ENCODE peak calls at places on chromosomes 7 and 10, in four cellular contexts. E, M, S and U are unnamed samples.

GRCh38 chr7:114789161-114789560 is 132.7 kb upstream of the MDFIC start:
- DNase-seq in E (no peak), S (no peak), M (no peak), U (no peak)

GRCh38 chr10:12448729-12449391 is 99.5 kb downstream of the CAMK1D start:
- DNase-seq in E (peak), S (peak), M (peak), U (peak)

GRCh38 chr10:106384541-106384940 is 780.0 kb downstream of the SORCS1 start:
- DNase-seq in M (no peak), S (no peak), E (no peak), U (no peak)

GRCh38 chr7:25624837-25625236 is 396.6 kb upstream of the NPVF start:
- DNase-seq in E (no peak), M (no peak), S (no peak), U (no peak)

GRCh38 chr10:5811387-5811821 is 1.8 kb downstream of the GDI2 start:
- DNase-seq in E (peak), M (no peak), S (no peak), U (no peak)

GRCh38 chr10:789831-790701 is 100.6 kb upstream of the DIP2C start:
- DNase-seq in E (no peak), S (no peak), M (no peak), U (no peak)

GRCh38 chr10:133277277-133277992 is 767 bp upstream of the ADAM8 start:
- DNase-seq in E (no peak), M (no peak), S (no peak), U (no peak)

GRCh38 chr7:18117482-18117881 is 89.8 kb upstream of the PRPS1L1 start:
- DNase-seq in S (peak), M (no peak), E (no peak), U (no peak)

GRCh38 chr7:148567524-148567923 is 23.0 kb upstream of the C7orf33 start:
- DNase-seq in M (no peak), E (no peak), S (no peak), U (no peak)

GRCh38 chr10:5434017-5434753 is 21.8 kb downstream of the NET1 start:
- DNase-seq in E (peak), S (no peak), M (no peak), U (no peak)

GRCh38 chr10:119176166-119176565 is 2.4 kb downstream of the PRDX3 start:
- DNase-seq in S (no peak), M (no peak), E (no peak), U (no peak)

GRCh38 chr7:24705481-24705954 is 51.7 kb downstream of the GSDME start:
- DNase-seq in S (no peak), M (no peak), E (no peak), U (no peak)

GRCh38 chr7:83796760-83797159 is 147.8 kb upstream of the SEMA3E start:
- DNase-seq in M (no peak), E (no peak), S (no peak), U (no peak)

GRCh38 chr7:108097703-108098102 is 32.5 kb downstream of the LAMB4 start:
- DNase-seq in S (no peak), E (peak), M (no peak), U (no peak)

GRCh38 chr10:15815242-15815885 is 44.9 kb downstream of the MINDY3 start:
- DNase-seq in E (no peak), M (no peak), S (no peak), U (no peak)

DNA sequence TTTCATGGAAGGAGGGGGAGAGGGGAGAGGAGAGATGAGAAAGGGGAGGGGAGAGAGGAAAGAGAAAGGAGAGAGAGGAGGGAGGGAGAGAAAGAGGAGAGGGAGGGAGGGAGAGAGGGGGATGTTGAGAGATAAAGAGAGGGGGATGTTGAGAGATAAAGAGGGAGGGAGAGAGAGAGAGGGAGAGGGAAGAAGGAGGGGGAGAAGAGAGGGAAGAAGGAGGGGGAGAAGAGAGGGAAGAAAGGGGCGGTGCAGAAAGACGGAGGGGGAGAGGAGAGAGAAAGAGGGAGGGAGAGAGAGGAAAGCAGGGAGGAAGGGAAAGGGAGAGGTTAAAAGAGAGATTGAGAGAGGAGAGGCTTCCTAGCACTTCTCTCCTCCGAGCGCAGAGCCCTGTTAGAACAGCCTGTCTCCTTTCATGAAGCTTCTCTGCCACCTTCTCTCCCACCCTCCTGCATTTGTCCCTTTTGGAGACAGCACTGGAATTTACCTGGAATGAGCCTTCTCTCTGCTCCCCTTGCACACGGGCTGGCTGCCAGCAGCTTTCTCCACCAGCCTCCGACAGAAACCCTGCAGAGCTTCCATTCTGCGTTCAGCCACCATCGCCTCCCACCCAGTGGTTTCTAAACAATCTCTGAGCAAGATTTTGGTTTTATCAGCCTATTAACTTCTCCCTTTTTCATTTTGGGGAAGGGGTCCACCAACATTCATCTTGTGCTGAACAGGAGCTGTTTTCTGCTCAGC is 74.0 kb upstream of the CARD11 start:
- DNase-seq in S (no peak), M (no peak), E (no peak), U (no peak)
- H3K4me3 ChIP-seq in S (no peak), M (no peak), E (no peak), U (no peak)

DNA sequence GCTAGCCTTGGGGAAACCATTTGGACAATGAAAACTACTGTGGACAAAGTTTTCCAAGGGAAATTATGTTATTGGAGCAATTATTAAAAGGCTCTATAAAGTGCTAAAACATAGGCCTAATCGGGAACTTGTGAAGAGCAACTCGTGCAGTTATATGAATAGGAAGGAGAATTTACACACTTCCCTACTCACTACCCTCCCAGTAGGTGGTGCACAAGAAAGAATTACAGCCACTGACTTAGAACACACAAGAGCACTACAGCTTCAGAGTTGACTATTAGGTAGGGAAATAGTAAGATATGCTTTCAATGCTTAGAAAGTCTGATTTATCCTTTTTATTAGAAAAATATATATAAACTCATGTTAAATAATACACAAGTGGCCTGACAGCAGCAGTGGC is 47.2 kb downstream of the GSAP start:
- DNase-seq in E (no peak), S (no peak), M (no peak), U (no peak)
- TF ChIP-seq CTCF in E (peak), S (peak), M (no peak), U (no peak)

GRCh38 chr10:116850058-116850611 is 836 bp downstream of the ENO4 start:
- DNase-seq in S (no peak), E (no peak), M (no peak), U (no peak)

GRCh38 chr10:116849271-116850057 is at the start of gene ENO4:
- DNase-seq in S (peak), E (no peak), M (peak), U (no peak)

GRCh38 chr10:116845823-116846222 is 3.5 kb upstream of the ENO4 start:
- DNase-seq in M (no peak), S (no peak), E (no peak), U (no peak)

GRCh38 chr10:116848912-116849270 is 408 bp upstream of the ENO4 start:
- DNase-seq in E (no peak), S (no peak), M (no peak), U (no peak)

GRCh38 chr10:116848032-116848911 is 1.0 kb upstream of the ENO4 start:
- DNase-seq in S (no peak), M (no peak), E (no peak), U (peak)
- H3K4me3 ChIP-seq in S (peak), M (no peak), E (no peak), U (peak)

DNA sequence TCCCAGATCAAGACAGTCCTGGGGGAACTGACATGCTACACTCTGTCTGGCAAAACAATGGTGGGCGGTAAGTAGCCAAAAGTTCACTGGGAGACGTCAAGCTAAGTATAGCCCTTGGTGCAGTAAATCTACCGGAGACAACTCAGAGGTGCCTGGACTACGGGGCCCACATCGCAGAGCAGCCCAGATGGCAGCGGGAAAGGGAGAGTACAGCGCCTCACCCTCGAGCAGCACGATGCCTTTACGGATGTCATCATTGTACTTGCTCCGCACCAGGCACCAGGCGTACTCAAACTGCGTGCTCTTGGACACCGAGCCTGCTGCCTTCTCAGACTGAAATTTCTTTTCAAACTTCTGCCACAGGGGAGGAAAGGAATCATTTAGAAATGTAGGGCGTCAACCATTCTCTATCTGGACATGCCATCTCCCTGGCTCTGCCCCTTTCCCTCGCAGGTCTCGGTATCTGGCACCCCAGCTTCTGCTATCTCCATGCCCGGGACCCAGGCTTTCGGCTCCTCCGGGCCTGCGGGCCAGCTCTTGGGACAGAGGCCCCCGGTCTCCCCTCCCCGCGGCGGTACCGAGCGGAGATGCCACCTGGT is 996 bp downstream of the FIS1 start:
- DNase-seq in M (no peak), S (no peak), E (no peak), U (no peak)
- TF ChIP-seq CTCF in M (no peak), S (no peak), E (peak), U (no peak)

GRCh38 chr10:43815486-43815885 is 166.8 kb upstream of the ZNF32 start:
- DNase-seq in S (no peak), M (no peak), E (no peak), U (no peak)

GRCh38 chr10:43817368-43817767 is 168.7 kb upstream of the ZNF32 start:
- DNase-seq in E (no peak), M (no peak), S (peak), U (no peak)

GRCh38 chr10:43818687-43819086 is 170.0 kb upstream of the ZNF32 start:
- DNase-seq in S (no peak), E (no peak), M (no peak), U (no peak)

GRCh38 chr10:43814611-43815010 is 165.9 kb upstream of the ZNF32 start:
- DNase-seq in M (no peak), E (no peak), S (no peak), U (no peak)

GRCh38 chr10:43816351-43817321 is 168.0 kb upstream of the ZNF32 start:
- DNase-seq in M (no peak), E (peak), S (peak), U (peak)
- H3K4me3 ChIP-seq in M (no peak), E (no peak), S (no peak), U (no peak)

DNA sequence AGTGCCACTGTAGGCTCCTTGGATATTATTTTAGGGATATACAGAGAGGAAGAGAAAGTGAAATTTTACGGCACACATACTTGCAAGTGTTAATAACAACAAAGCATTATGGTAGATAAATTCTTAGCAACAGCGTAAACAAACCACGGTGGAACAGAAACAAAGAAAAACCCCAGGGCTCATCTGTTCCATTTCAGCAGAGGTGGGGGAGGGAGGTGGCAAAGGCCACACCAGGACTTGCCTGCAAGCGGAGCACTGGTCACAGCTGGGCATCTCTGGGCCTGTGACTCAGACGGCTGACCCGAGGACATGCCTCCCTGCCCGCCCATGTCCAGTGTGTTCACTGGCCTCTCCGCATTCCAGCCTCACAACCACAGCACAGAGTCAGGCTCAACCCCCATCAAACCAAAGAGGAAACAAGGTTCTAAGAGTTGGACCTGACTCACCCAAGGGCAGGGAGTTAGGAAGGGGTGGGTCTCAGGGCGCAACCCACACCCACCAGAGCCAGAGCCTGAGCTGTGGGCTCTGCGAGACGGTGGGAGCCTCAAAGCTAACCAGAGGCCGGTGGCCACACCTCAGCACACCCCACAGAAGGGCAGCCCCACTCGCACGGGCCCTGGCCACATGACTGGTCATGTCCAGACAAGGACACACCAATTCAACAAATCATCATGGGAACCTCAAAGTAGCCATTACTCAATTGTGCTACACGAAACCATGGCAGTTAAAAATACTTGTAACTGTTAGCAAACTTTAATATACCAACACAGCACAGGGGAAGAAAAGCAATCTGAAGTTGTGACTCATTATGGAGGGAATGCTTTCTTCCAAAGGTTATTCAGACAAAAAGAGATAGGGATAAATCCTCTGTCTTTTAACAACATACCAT is 10.7 kb downstream of the ESYT2 start:
- DNase-seq in E (no peak), S (peak), M (peak), U (no peak)
- TF ChIP-seq CTCF in E (no peak), S (no peak), M (no peak), U (no peak)

GRCh38 chr10:17758896-17759295 is 6.9 kb downstream of the TMEM236 start:
- DNase-seq in M (no peak), E (no peak), S (no peak), U (no peak)

GRCh38 chr10:17751781-17752445 is at the start of gene TMEM236:
- DNase-seq in S (no peak), E (no peak), M (no peak), U (no peak)

GRCh38 chr10:17758200-17758599 is 6.2 kb downstream of the TMEM236 start:
- DNase-seq in M (no peak), E (no peak), S (no peak), U (no peak)

GRCh38 chr10:17756557-17757208 is 4.7 kb downstream of the TMEM236 start:
- DNase-seq in S (no peak), M (no peak), E (no peak), U (peak)
- H3K4me3 ChIP-seq in S (no peak), M (no peak), E (peak), U (no peak)

GRCh38 chr7:105876091-105876963 is at the start of gene ATXN7L1:
- DNase-seq in S (peak), E (peak), M (peak), U (no peak)
- TF ChIP-seq CTCF in S (peak), E (peak), M (no peak), U (peak)

GRCh38 chr7:95546647-95547046 is 49.7 kb downstream of the PDK4 start:
- DNase-seq in S (no peak), M (no peak), E (no peak), U (no peak)
- H3K4me3 ChIP-seq in S (no peak), M (no peak), E (no peak), U (no peak)